ENCODE peak calls at places on chromosomes 3 and 15, in nine cellular contexts. E is activated naive CD4-positive, alpha-beta T cell; M is NCI-H524; B is activated T-helper 9 cell treated with anti-CD3 and anti-CD28 coated beads, Interleukin-2, amount 50 U/mL, for 16 hours; F is activated CD8-positive, alpha-beta memory T cell treated with anti-CD3 and anti-CD28 coated beads for 48 hours; U is CD8-positive, alpha-beta memory T cell; G is SK-N-SH; C is NAMALWA; V is Peyer's patch. Z is an unnamed sample.

GRCh38 chr3:42099020-42099765 is 8.0 kb downstream of the TRAK1 start:
- DNase-seq in F (no peak), M (no peak), E (no peak), V (no peak), U (no peak), G (peak), B (no peak), C (no peak), Z (no peak)

GRCh38 chr3:110066201-110066600 is 728.9 kb upstream of the DPPA4 start:
- DNase-seq in E (no peak), U (no peak), B (no peak), F (no peak), G (no peak), M (no peak), V (no peak), C (no peak), Z (no peak)

GRCh38 chr15:51699373-51699772 is 18.1 kb downstream of the SCG3 start:
- DNase-seq in G (no peak), V (no peak), B (no peak), U (no peak), C (no peak), M (no peak), E (no peak), F (no peak), Z (no peak)

GRCh38 chr3:129988429-129988828 is 13.9 kb downstream of the TRH start:
- DNase-seq in V (peak), M (no peak), C (no peak), U (no peak), F (no peak), E (no peak), B (no peak), G (no peak), Z (no peak)

GRCh38 chr3:156676467-156677119 is 2.2 kb downstream of the TIPARP start:
- DNase-seq in M (no peak), V (no peak), F (no peak), G (no peak), E (no peak), U (no peak), B (no peak), C (peak), Z (no peak)

GRCh38 chr3:13041113-13041776 is 32.0 kb downstream of the IQSEC1 start:
- DNase-seq in U (no peak), F (no peak), B (no peak), G (peak), E (no peak), V (no peak), C (no peak), M (no peak), Z (no peak)

GRCh38 chr15:77437264-77437663 is 16.6 kb downstream of the HMG20A start:
- DNase-seq in G (no peak), F (no peak), M (no peak), V (no peak), U (no peak), E (no peak), B (no peak), C (no peak), Z (no peak)

GRCh38 chr15:60399931-60400330 is 2.1 kb upstream of the ANXA2 start:
- DNase-seq in B (no peak), U (no peak), M (no peak), F (no peak), V (no peak), C (no peak), E (no peak), G (no peak), Z (no peak)

GRCh38 chr3:83649692-83650091 is 1309.1 kb upstream of the CADM2 start:
- DNase-seq in C (no peak), B (no peak), V (no peak), M (no peak), E (no peak), U (no peak), F (no peak), G (no peak), Z (no peak)

GRCh38 chr15:36024066-36024465 is 478.1 kb upstream of the DPH6 start:
- DNase-seq in V (no peak), U (no peak), M (peak), F (no peak), G (no peak), C (no peak), B (no peak), E (no peak), Z (no peak)

GRCh38 chr3:23103764-23104163 is 99.4 kb upstream of the UBE2E2 start:
- DNase-seq in U (no peak), C (peak), M (no peak), E (no peak), G (no peak), B (no peak), V (no peak), F (no peak), Z (no peak)

GRCh38 chr15:61530769-61531168 is 301.7 kb upstream of the RORA start:
- DNase-seq in B (no peak), V (no peak), G (peak), M (peak), C (no peak), F (no peak), E (no peak), U (no peak), Z (no peak)